ENCODE peak calls at places on chromosomes 3 and 15, in ten cellular contexts. G is left lung, C is cardiac muscle cell, K is Peyer's patch, D is A549, W is PC-3, H is H1, R is K562, Z is psoas muscle, E is left ventricle myocardium inferior. I is an unnamed sample.
A peak's percentile ranks its signal among the peaks of the same experiment; 100 is the strongest.

GRCh38 chr3:110583373-110583935 is 488.2 kb upstream of the NECTIN3 start:
- DNase-seq in G (no peak), C (no peak), K (no peak), D (peak; percentile 65), W (peak; percentile 72), H (no peak), R (no peak), Z (no peak), E (no peak), I (no peak)

GRCh38 chr3:195046441-195046840 is 224.5 kb downstream of the XXYLT1 start:
- DNase-seq in G (no peak), C (no peak), K (no peak), D (no peak), W (no peak), H (no peak), R (no peak), Z (no peak), E (no peak), I (no peak)

GRCh38 chr15:82043726-82044372 is 2.0 kb downstream of the MEX3B start:
- DNase-seq in G (peak; percentile 34), C (peak; percentile 20), K (no peak), D (no peak), W (no peak), H (no peak), R (no peak), Z (peak; percentile 50), E (no peak), I (no peak)

GRCh38 chr3:139839659-139840058 is 95.3 kb upstream of the CLSTN2 start:
- DNase-seq in G (no peak), C (no peak), K (no peak), D (no peak), W (no peak), H (no peak), R (no peak), Z (no peak), E (no peak), I (no peak)

GRCh38 chr3:140377644-140378043 is 300.2 kb upstream of the TRIM42 start:
- DNase-seq in G (no peak), C (no peak), K (no peak), D (no peak), W (no peak), H (no peak), R (no peak), Z (no peak), E (no peak), I (no peak)

GRCh38 chr3:189862385-189863023 is 231.3 kb downstream of the TP63 start:
- DNase-seq in G (no peak), C (peak; percentile 86), K (no peak), D (no peak), W (no peak), H (no peak), R (no peak), Z (no peak), E (no peak), I (no peak)

GRCh38 chr15:52018693-52019393 is at the start of gene MAPK6:
- DNase-seq in G (peak; percentile 94), C (peak; percentile 97), K (peak; percentile 92), D (peak; percentile 93), W (peak; percentile 91), H (peak; percentile 73), R (peak; percentile 97), Z (peak; percentile 97), E (peak; percentile 95), I (peak; percentile 65)

GRCh38 chr3:126107960-126108688 is 24.2 kb upstream of the SLC41A3 start:
- DNase-seq in G (no peak), C (no peak), K (peak; percentile 7), D (no peak), W (no peak), H (no peak), R (no peak), Z (no peak), E (no peak), I (no peak)

GRCh38 chr15:70376929-70377691 is 279.4 kb upstream of the TLE3 start:
- DNase-seq in G (peak; percentile 10), C (peak; percentile 73), K (no peak), D (no peak), W (no peak), H (no peak), R (peak; percentile 25), Z (peak; percentile 81), E (peak; percentile 80), I (no peak)

GRCh38 chr15:89436560-89437311 is 59.6 kb downstream of the RHCG start:
- DNase-seq in G (no peak), C (no peak), K (no peak), D (peak; percentile 47), W (peak; percentile 9), H (no peak), R (no peak), Z (no peak), E (no peak), I (no peak)

GRCh38 chr3:55687526-55687925 is 200.4 kb upstream of the WNT5A start:
- DNase-seq in G (no peak), C (no peak), K (no peak), D (no peak), W (no peak), H (no peak), R (no peak), Z (no peak), E (no peak), I (no peak)

GRCh38 chr3:55688154-55688553 is 201.0 kb upstream of the WNT5A start:
- DNase-seq in G (no peak), C (no peak), K (no peak), D (no peak), W (no peak), H (no peak), R (no peak), Z (no peak), E (no peak), I (no peak)

GRCh38 chr3:55692295-55692957 is 205.3 kb upstream of the WNT5A start:
- DNase-seq in G (no peak), C (no peak), K (no peak), D (no peak), W (no peak), H (no peak), R (no peak), Z (no peak), E (no peak), I (no peak)

GRCh38 chr3:55690746-55691540 is 203.8 kb upstream of the WNT5A start:
- DNase-seq in G (peak; percentile 35), C (no peak), K (no peak), D (no peak), W (no peak), H (peak; percentile 39), R (no peak), Z (no peak), E (no peak), I (no peak)

GRCh38 chr3:55690161-55690560 is 203.1 kb upstream of the WNT5A start:
- DNase-seq in G (no peak), C (no peak), K (no peak), D (no peak), W (no peak), H (no peak), R (no peak), Z (no peak), E (no peak), I (no peak)
- H3K27ac ChIP-seq in G (no peak overlapping the region), C (no peak overlapping the region), K (no peak overlapping the region), D (no peak overlapping the region), W (no peak overlapping the region), H (no peak overlapping the region), R (no peak overlapping the region), Z (no peak overlapping the region), E (no peak overlapping the region), I (no peak overlapping the region)

GRCh38 chr15:98860647-98861041 is 146.9 kb downstream of the PGPEP1L start:
- DNase-seq in G (no peak), C (no peak), K (no peak), D (no peak), W (no peak), H (no peak), R (no peak), Z (no peak), E (no peak), I (no peak)

GRCh38 chr15:98861188-98861587 is 146.4 kb downstream of the PGPEP1L start:
- DNase-seq in G (no peak), C (no peak), K (no peak), D (peak; percentile 46), W (no peak), H (no peak), R (no peak), Z (no peak), E (no peak), I (no peak)

GRCh38 chr15:98865397-98866339 is 141.9 kb downstream of the PGPEP1L start:
- DNase-seq in G (peak; percentile 84), C (peak; percentile 85), K (peak; percentile 76), D (peak; percentile 94), W (peak; percentile 74), H (no peak), R (peak; percentile 77), Z (peak; percentile 89), E (peak; percentile 79), I (peak; percentile 29)

GRCh38 chr15:98866503-98866902 is 141.1 kb downstream of the PGPEP1L start:
- DNase-seq in G (no peak), C (peak; percentile 81), K (no peak), D (peak; percentile 77), W (no peak), H (no peak), R (no peak), Z (no peak), E (no peak), I (no peak)

DNA sequence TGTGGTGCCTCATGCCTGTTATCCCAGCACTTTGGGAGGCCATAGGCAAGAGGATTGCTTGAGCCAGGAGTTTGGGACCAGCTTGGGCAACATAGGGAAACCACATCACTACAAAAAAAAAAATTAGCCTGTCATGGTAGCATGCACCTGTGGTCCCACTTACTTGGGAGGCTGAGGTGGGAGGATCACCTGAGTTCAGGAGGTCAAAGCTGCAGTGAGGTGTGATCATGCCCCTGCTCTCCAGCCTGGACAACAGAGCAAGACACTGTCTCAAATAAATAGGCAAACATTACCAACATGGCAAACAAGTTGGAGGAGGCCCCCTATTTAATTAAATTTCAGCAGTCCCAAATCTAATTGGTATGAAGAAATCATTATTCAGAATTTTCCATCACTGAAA is 143.6 kb downstream of the PGPEP1L start:
- DNase-seq in G (no peak), C (no peak), K (no peak), D (no peak), W (no peak), H (no peak), R (no peak), Z (no peak), E (no peak), I (no peak)
- H3K4me1 ChIP-seq in G (no peaks in the 10 kb centered on the region), C (peaks cover 7% of the 10 kb centered on the region), K (no peaks in the 10 kb centered on the region), D (peaks cover 96% of the 10 kb centered on the region), W (peaks cover 17% of the 10 kb centered on the region), H (peaks cover 9% of the 10 kb centered on the region), R (peaks cover 10% of the 10 kb centered on the region), Z (peaks cover 3% of the 10 kb centered on the region), E (peaks cover 75% of the 10 kb centered on the region), I (peaks cover 3% of the 10 kb centered on the region)

GRCh38 chr3:535566-536416 is 339.2 kb downstream of the CHL1 start:
- DNase-seq in G (peak; percentile 34), C (peak; percentile 22), K (no peak), D (peak; percentile 3), W (no peak), H (peak; percentile 17), R (no peak), Z (peak; percentile 73), E (peak; percentile 21), I (no peak)
- TF ChIP-seq CTCF in G (no peak), C (no peak), K (no peak), D (no peak), W (no peak), H (peak; percentile 59), R (no peak), Z (peak; percentile 6), E (peak; percentile 32), I (peak; percentile 31)

DNA sequence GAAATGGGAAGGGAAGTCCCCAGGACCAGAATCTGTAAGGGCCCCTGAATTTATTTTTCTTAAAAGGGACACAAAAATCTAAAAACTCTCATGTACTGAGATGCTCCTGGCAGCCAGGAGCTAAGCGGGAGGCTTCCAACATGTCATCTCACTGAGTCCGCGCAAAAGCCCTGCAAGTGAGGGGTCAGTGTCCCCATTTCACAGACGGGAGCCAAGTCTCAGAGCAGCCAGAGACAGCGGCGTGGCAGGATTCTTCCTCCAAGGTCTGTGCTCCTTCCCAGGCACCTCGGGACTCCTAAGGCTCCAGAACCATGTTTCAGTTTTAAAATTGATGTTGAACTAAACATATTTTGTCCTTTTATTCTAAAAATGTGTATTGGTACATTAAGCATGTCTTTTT is 114.8 kb downstream of the ADCY5 start:
- DNase-seq in G (peak; percentile 15), C (no peak), K (no peak), D (no peak), W (no peak), H (no peak), R (no peak), Z (peak; percentile 42), E (peak; percentile 8), I (no peak)
- H3K27ac ChIP-seq in G (no peak overlapping the region), C (no peak overlapping the region), K (no peak overlapping the region), D (no peak overlapping the region), W (no peak overlapping the region), H (no peak overlapping the region), R (no peak overlapping the region), Z (no peak overlapping the region), E (peak overlapping the region; percentile 87), I (peak overlapping the region; percentile 1)

I was measured in esophagus squamous epithelium.